ENCODE peak calls at places on chromosomes 1 and 21, in seven cellular contexts. K is suprapubic skin, R is IMR-90, M is HCT116, A is transverse colon, B is stomach, F is A549. E is an unnamed sample. For H3K4me1, the result is how much of the 10 kb centered on the place peaks cover.

GRCh38 chr1:22681564-22682276 is 28.7 kb downstream of the C1QB start:
- DNase-seq in K (no peak), A (no peak), M (no peak), F (no peak), R (no peak), B (no peak), E (no peak)

GRCh38 chr1:150094734-150095133 is 27.2 kb downstream of the VPS45 start:
- DNase-seq in F (no peak), K (no peak), R (no peak), B (no peak), A (no peak), M (no peak), E (no peak)

GRCh38 chr1:234998174-234998741 is 130.4 kb downstream of the TOMM20 start:
- DNase-seq in B (peak), M (peak), R (no peak), K (peak), A (peak), F (peak), E (no peak)

GRCh38 chr1:219385786-219386427 is 212.2 kb downstream of the LYPLAL1 start:
- DNase-seq in F (peak), B (no peak), A (no peak), R (peak), K (no peak), M (peak), E (peak)

GRCh38 chr1:97849350-97850339 is 71.2 kb downstream of the DPYD start:
- DNase-seq in M (no peak), A (no peak), R (peak), K (no peak), B (no peak), F (peak), E (no peak)

GRCh38 chr1:226979517-226980121 is 39.5 kb downstream of the COQ8A start:
- DNase-seq in M (no peak), A (no peak), B (no peak), F (no peak), R (no peak), K (no peak), E (no peak)

GRCh38 chr1:216900116-216900620 is 176.9 kb upstream of the ESRRG start:
- DNase-seq in R (no peak), M (no peak), B (no peak), A (no peak), K (no peak), F (no peak), E (no peak)

GRCh38 chr1:71157715-71158114 is 76.9 kb upstream of the ZRANB2 start:
- DNase-seq in B (no peak), F (no peak), M (no peak), K (no peak), R (no peak), A (no peak), E (no peak)

GRCh38 chr21:45923146-45923545 is 58.4 kb upstream of the COL6A1 start:
- DNase-seq in B (peak), A (peak), M (peak), F (peak), K (no peak), R (peak), E (peak)

GRCh38 chr1:1911390-1912041 is 3.5 kb upstream of the CALML6 start:
- DNase-seq in M (no peak), B (no peak), R (no peak), K (peak), A (peak), F (no peak), E (peak)

GRCh38 chr1:27603320-27603961 is 503 bp downstream of the AHDC1 start:
- DNase-seq in F (peak), R (no peak), B (peak), A (peak), K (peak), M (no peak), E (peak)

GRCh38 chr1:31790641-31791091 is 25.2 kb downstream of the SPOCD1 start:
- DNase-seq in M (no peak), B (no peak), A (no peak), F (no peak), K (peak), R (no peak), E (no peak)

GRCh38 chr1:60886793-60887331 is 195.5 kb upstream of the NFIA start:
- DNase-seq in K (no peak), A (no peak), F (no peak), B (no peak), R (no peak), M (no peak), E (no peak)

GRCh38 chr1:205446828-205447227 is 9.0 kb downstream of the BLACAT1 start:
- DNase-seq in R (no peak), F (no peak), B (no peak), K (no peak), M (no peak), A (no peak), E (no peak)

GRCh38 chr1:65265296-65266271 is 43.8 kb upstream of the DNAJC6 start:
- DNase-seq in K (no peak), R (no peak), A (peak), F (no peak), M (no peak), B (peak), E (peak)

GRCh38 chr1:96236156-96236739 is 485.3 kb upstream of the PTBP2 start:
- DNase-seq in B (peak), K (no peak), F (peak), A (peak), R (peak), M (peak), E (peak)

GRCh38 chr21:37233551-37234146 is 33.5 kb downstream of the VPS26C start:
- DNase-seq in B (no peak), R (no peak), A (no peak), M (no peak), K (no peak), F (no peak), E (peak)

GRCh38 chr1:12478612-12478985 is 139.4 kb downstream of the DHRS3 start:
- DNase-seq in K (no peak), A (peak), F (no peak), B (no peak), R (no peak), M (no peak), E (no peak)

GRCh38 chr1:230807551-230808267 is 60.5 kb downstream of the CAPN9 start:
- DNase-seq in B (no peak), M (no peak), R (no peak), K (no peak), A (no peak), F (no peak), E (no peak)

GRCh38 chr1:94919241-94920030 is 7.5 kb downstream of the CNN3 start:
- DNase-seq in R (no peak), M (no peak), F (no peak), B (no peak), A (peak), K (no peak), E (no peak)

GRCh38 chr1:100528861-100529260 is 9.1 kb upstream of the GPR88 start:
- DNase-seq in R (peak), K (no peak), B (no peak), M (no peak), F (no peak), A (no peak), E (no peak)

GRCh38 chr1:169689395-169689794 is 22.0 kb downstream of the SELL start:
- DNase-seq in A (no peak), B (no peak), F (no peak), K (no peak), R (no peak), M (no peak), E (no peak)

GRCh38 chr1:154755858-154756730 is 114.0 kb downstream of the KCNN3 start:
- DNase-seq in F (peak), M (no peak), A (no peak), K (no peak), B (peak), R (peak), E (peak)

GRCh38 chr1:146051452-146051852 is 29.9 kb upstream of the HJV start:
- DNase-seq in R (no peak), F (no peak), B (no peak), A (no peak), M (no peak), K (no peak), E (no peak)

GRCh38 chr1:15584489-15585363 is at the start of gene AGMAT:
- DNase-seq in B (peak), F (peak), A (peak), K (no peak), R (no peak), M (no peak), E (peak)

GRCh38 chr1:230778916-230779590 is 31.9 kb downstream of the CAPN9 start:
- DNase-seq in M (no peak), K (no peak), A (no peak), F (no peak), R (peak), B (no peak), E (no peak)

GRCh38 chr1:35726814-35727433 is 8.2 kb upstream of the C1orf216 start:
- DNase-seq in R (peak), M (peak), B (peak), F (peak), A (peak), K (no peak), E (peak)

GRCh38 chr1:150365945-150366344 is 2.0 kb downstream of the RPRD2 start:
- DNase-seq in F (no peak), A (no peak), M (no peak), K (no peak), B (no peak), R (peak), E (no peak)

GRCh38 chr1:41381691-41382530 is 20.7 kb downstream of the FOXO6 start:
- DNase-seq in K (no peak), A (peak), M (peak), B (peak), F (peak), R (no peak), E (peak)

GRCh38 chr1:67060811-67061218 is 6.9 kb upstream of the SLC35D1 start:
- DNase-seq in A (no peak), M (peak), F (peak), B (no peak), K (no peak), R (peak), E (no peak)

GRCh38 chr1:235088907-235089306 is 39.7 kb downstream of the TOMM20 start:
- DNase-seq in R (no peak), A (no peak), F (no peak), M (no peak), B (no peak), K (peak), E (no peak)

GRCh38 chr1:218299416-218299815 is 14.3 kb downstream of the RRP15 start:
- DNase-seq in K (no peak), R (peak), M (peak), F (peak), B (no peak), A (no peak), E (no peak)

GRCh38 chr1:62904537-62904936 is 120.6 kb downstream of the ATG4C start:
- DNase-seq in M (no peak), A (no peak), B (no peak), R (no peak), F (no peak), K (no peak), E (no peak)

GRCh38 chr1:244319283-244320132 is 132.2 kb downstream of the ADSS2 start:
- DNase-seq in F (no peak), R (peak), M (no peak), A (no peak), B (no peak), K (no peak), E (no peak)
- H3K4me1 ChIP-seq in F (under half), R (under half), M (under half), A (under half), B (under half), K (under half), E (under half)

DNA sequence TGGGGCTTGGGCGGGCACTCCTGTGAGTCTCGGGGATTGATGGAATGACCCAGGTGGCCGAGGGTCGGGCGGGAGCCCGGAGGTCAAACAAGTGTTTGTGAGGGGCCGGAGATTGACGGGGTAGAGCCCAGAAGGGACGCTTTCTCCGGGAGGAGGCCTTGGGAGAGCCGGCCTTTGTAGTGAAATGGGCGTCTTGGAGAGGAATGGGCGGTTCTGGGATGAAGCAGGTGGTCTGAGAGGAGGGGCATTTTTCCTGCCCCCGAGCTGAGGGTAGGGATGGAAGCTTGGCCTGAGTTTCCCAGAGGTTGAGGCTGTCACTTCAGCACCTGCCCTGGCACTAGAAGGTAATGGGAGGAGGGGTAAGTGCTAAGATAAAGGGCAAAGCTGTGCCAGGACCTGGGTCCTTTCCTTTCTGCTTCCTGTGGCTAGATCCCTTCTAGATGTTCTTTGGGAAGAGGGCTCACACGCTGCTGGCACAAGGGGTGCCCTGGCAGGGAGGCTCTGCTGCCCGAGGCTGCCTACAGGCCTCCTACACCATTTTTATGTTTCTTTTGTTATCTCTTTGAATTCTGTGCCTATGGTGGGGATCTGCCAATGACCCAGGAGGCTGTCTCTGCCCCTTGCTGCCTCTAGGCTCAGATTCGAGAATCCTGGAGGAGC is 56.1 kb downstream of the NDUFS5 start:
- DNase-seq in F (no peak), K (no peak), A (no peak), R (no peak), M (no peak), B (no peak), E (no peak)
- TF ChIP-seq POLR2A in F (no peak), K (no peak), A (no peak), R (no peak), M (no peak), B (no peak), E (no peak)

GRCh38 chr1:203668401-203668800 is 41.8 kb downstream of the ATP2B4 start:
- DNase-seq in M (no peak), B (no peak), R (peak), K (no peak), F (no peak), A (no peak), E (no peak)
- H3K27ac ChIP-seq in M (no peak), B (peak), R (no peak), K (peak), F (no peak), A (peak), E (no peak)

GRCh38 chr1:118371612-118372011 is 186.6 kb upstream of the SPAG17 start:
- DNase-seq in F (no peak), K (no peak), R (no peak), A (no peak), B (no peak), M (no peak), E (no peak)
- H3K4me1 ChIP-seq in F (under half), K (under half), R (under half), A (under half), B (under half), M (under half), E (under half)

GRCh38 chr21:36027352-36027751 is 33.0 kb downstream of the SETD4 start:
- DNase-seq in B (no peak), R (peak), M (no peak), A (no peak), K (no peak), F (no peak), E (no peak)

GRCh38 chr21:36028127-36029069 is 31.9 kb downstream of the SETD4 start:
- DNase-seq in M (peak), F (peak), K (peak), R (peak), B (peak), A (peak), E (peak)

GRCh38 chr21:36032647-36033406 is 27.5 kb downstream of the SETD4 start:
- DNase-seq in A (no peak), R (no peak), B (no peak), M (no peak), F (no peak), K (no peak), E (no peak)

GRCh38 chr21:36030581-36031189 is 29.6 kb downstream of the SETD4 start:
- DNase-seq in A (no peak), M (no peak), R (peak), F (no peak), B (no peak), K (no peak), E (no peak)

GRCh38 chr21:36029309-36029708 is 31.0 kb downstream of the SETD4 start:
- DNase-seq in A (no peak), R (no peak), F (no peak), B (no peak), M (no peak), K (no peak), E (no peak)
- TF ChIP-seq POLR2A in A (no peak), R (no peak), F (no peak), B (no peak), M (no peak), K (no peak), E (no peak)

GRCh38 chr1:10744654-10745238 is 51.7 kb downstream of the CASZ1 start:
- DNase-seq in R (no peak), B (no peak), F (no peak), A (no peak), M (no peak), K (no peak), E (no peak)
- H3K27ac ChIP-seq in R (no peak), B (no peak), F (no peak), A (peak), M (peak), K (peak), E (no peak)

E was measured in body of pancreas.